ENCODE peak calls at places on chromosomes 13 and 19, in six cellular contexts. I is SK-N-SH, H is GM12878, B is hepatocyte, Z is H1, S is OCI-LY7. E is an unnamed sample.
A peak's percentile ranks its signal among the peaks of the same experiment; 100 is the strongest.

GRCh38 chr13:113297370-113297871 is 382 bp downstream of the LAMP1 start:
- DNase-seq in H (no peak), I (no peak), B (peak; percentile 34), Z (no peak), S (no peak), E (peak; percentile 45)

GRCh38 chr13:102729560-102730275 is 34.9 kb upstream of the METTL21C start:
- DNase-seq in S (no peak), Z (no peak), I (no peak), B (no peak), H (no peak), E (peak; percentile 69)

GRCh38 chr19:855566-856120 is 3.5 kb downstream of the ELANE start:
- DNase-seq in H (no peak), I (peak; percentile 61), S (no peak), Z (no peak), B (no peak), E (no peak)

GRCh38 chr19:41377977-41378707 is 1.8 kb downstream of the TMEM91 start:
- DNase-seq in H (no peak), I (peak; percentile 71), S (peak; percentile 57), B (peak; percentile 56), Z (peak; percentile 33), E (no peak)

GRCh38 chr13:112777637-112778406 is 88.0 kb downstream of the ATP11A start:
- DNase-seq in Z (no peak), S (no peak), I (peak; percentile 27), B (no peak), H (no peak), E (peak; percentile 39)

GRCh38 chr19:16202320-16203255 is 4.9 kb downstream of the AP1M1 start:
- DNase-seq in Z (no peak), H (no peak), B (no peak), I (peak; percentile 4), S (no peak), E (no peak)

GRCh38 chr19:51531349-51532315 is at the start of gene SIGLEC6:
- DNase-seq in B (no peak), I (no peak), Z (no peak), S (peak; percentile 37), H (peak; percentile 25), E (no peak)

GRCh38 chr13:111361046-111361872 is 40.8 kb downstream of the TEX29 start:
- DNase-seq in Z (no peak), I (no peak), S (no peak), B (no peak), H (no peak), E (no peak)

GRCh38 chr19:41563847-41564514 is 12.0 kb upstream of the CEACAM21 start:
- DNase-seq in H (no peak), I (no peak), S (no peak), Z (no peak), B (no peak), E (no peak)

GRCh38 chr13:110529522-110530311 is 31.8 kb downstream of the RAB20 start:
- DNase-seq in H (no peak), S (no peak), I (no peak), Z (no peak), B (no peak), E (no peak)

GRCh38 chr13:27264181-27264580 is 6.4 kb upstream of the RASL11A start:
- DNase-seq in Z (no peak), I (peak; percentile 30), H (no peak), S (peak; percentile 51), B (peak; percentile 35), E (no peak)
- H3K4me2 ChIP-seq in Z (no peak overlapping the region), I (no peak overlapping the region), H (no peak overlapping the region), S (peak overlapping the region; percentile 5), B (no peak overlapping the region), E (no peak overlapping the region)

DNA sequence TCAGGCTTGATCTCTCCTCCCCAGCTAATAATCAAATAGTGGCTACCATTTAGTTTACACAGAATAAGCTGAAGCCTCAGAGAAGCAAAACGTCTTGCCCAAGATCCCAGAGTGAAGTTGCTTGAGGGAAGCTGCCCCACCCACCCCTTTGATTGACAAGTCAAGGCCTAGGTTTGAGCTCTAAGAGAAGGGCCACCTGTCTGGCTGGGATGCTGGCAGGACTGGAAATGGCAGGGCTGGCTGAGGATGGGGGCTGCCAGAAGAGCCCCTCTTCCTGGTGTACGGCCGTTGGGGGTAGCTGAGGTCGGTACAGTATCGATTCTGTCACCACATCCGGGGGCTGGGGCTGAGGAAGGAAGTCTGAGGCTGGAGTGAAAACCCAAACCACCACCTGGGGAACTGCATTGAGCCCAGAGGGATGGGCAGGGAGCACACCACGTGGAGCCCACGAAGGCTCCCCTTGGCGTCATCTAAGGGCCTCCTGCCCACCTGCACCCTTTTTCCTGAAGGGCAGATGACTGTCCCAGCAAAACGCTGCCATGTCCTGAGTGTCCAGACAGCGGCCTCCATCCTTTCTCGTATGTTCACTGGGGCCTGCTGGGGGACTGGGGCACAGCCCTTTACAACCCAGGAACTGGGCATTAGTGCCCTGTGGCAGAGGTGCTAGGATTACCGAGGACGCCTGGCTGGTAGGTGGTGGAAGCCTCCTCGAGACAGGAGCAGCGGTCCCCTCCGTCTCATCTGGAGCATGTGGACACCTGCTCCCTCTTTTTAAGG is 1.4 kb upstream of the PRKD2 start:
- DNase-seq in B (peak; percentile 50), S (peak; percentile 85), I (no peak), H (peak; percentile 69), Z (no peak), E (no peak)
- H3K4me2 ChIP-seq in B (peak overlapping the region; percentile 90), S (peak overlapping the region; percentile 99), I (peak overlapping the region; percentile 91), H (peak overlapping the region; percentile 77), Z (peak overlapping the region; percentile 91), E (peak overlapping the region; percentile 98)

GRCh38 chr19:54162884-54163283 is 3.4 kb upstream of the LENG1 start:
- DNase-seq in H (no peak), I (no peak), S (no peak), Z (no peak), B (no peak), E (no peak)
- H3K4me2 ChIP-seq in H (peak overlapping the region; percentile 20), I (no peak overlapping the region), S (peak overlapping the region; percentile 70), Z (peak overlapping the region; percentile 63), B (peak overlapping the region; percentile 79), E (peak overlapping the region; percentile 71)

GRCh38 chr13:33775339-33776108 is 42.4 kb upstream of the RFC3 start:
- DNase-seq in S (no peak), Z (no peak), H (no peak), B (no peak), I (no peak), E (no peak)
- H3K4me2 ChIP-seq in S (peak overlapping the region; percentile 32), Z (no peak overlapping the region), H (no peak overlapping the region), B (no peak overlapping the region), I (no peak overlapping the region), E (no peak overlapping the region)

GRCh38 chr13:41224113-41225110 is 30.0 kb upstream of the KBTBD7 start:
- DNase-seq in Z (no peak), B (no peak), S (no peak), I (no peak), H (no peak), E (no peak)
- H3K4me2 ChIP-seq in Z (no peak overlapping the region), B (no peak overlapping the region), S (no peak overlapping the region), I (peak overlapping the region; percentile 43), H (no peak overlapping the region), E (no peak overlapping the region)

E was measured in PC-9.